ENCODE peak calls at places on chromosomes 5 and 9, in five cellular contexts. B is substantia nigra, C is tibial artery, M is fibroblast of lung, W is prostate gland. L is an unnamed sample.

GRCh38 chr5:1421521-1422341 is 23.5 kb downstream of the SLC6A3 start:
- DNase-seq in M (no peak), C (peak; percentile 53), B (no peak), W (no peak), L (no peak)

GRCh38 chr5:94618029-94618492 is 343 bp downstream of the KIAA0825 start:
- DNase-seq in B (no peak), W (peak; percentile 51), M (peak; percentile 64), C (peak; percentile 74), L (peak; percentile 77)

GRCh38 chr5:1387059-1387755 is 42.3 kb upstream of the CLPTM1L start:
- DNase-seq in W (no peak), B (no peak), M (no peak), C (no peak), L (no peak)

GRCh38 chr9:33381231-33381791 is 21.1 kb downstream of the AQP7 start:
- DNase-seq in W (no peak), C (peak; percentile 57), B (no peak), M (no peak), L (peak; percentile 10)

GRCh38 chr5:159990506-159990905 is 18.4 kb upstream of the TTC1 start:
- DNase-seq in W (no peak), B (no peak), C (no peak), M (peak; percentile 29), L (no peak)

GRCh38 chr9:26266111-26266791 is 588.0 kb upstream of the TUSC1 start:
- DNase-seq in M (no peak), C (no peak), B (no peak), W (no peak), L (no peak)

GRCh38 chr9:21841133-21841532 is 38.7 kb downstream of the MTAP start:
- DNase-seq in C (no peak), B (no peak), W (no peak), M (no peak), L (no peak)

GRCh38 chr9:127779136-127779981 is 893 bp upstream of the SH2D3C start:
- DNase-seq in W (no peak), C (no peak), B (no peak), M (peak; percentile 49), L (no peak)

GRCh38 chr9:83473488-83473971 is 64.7 kb downstream of the FRMD3 start:
- DNase-seq in C (no peak), W (no peak), B (no peak), M (no peak), L (no peak)

GRCh38 chr9:123121457-123121856 is 88.0 kb downstream of the GPR21 start:
- DNase-seq in C (no peak), M (no peak), W (no peak), B (no peak), L (no peak)

GRCh38 chr9:114102484-114102883 is 3.4 kb upstream of the KIF12 start:
- DNase-seq in B (no peak), C (no peak), W (no peak), M (no peak), L (no peak)

GRCh38 chr5:42791151-42791550 is 20.5 kb downstream of the SELENOP start:
- DNase-seq in M (no peak), B (no peak), W (no peak), C (no peak), L (no peak)

GRCh38 chr9:2260401-2261306 is 245.5 kb downstream of the SMARCA2 start:
- DNase-seq in C (no peak), M (peak; percentile 47), W (no peak), B (no peak), L (peak; percentile 12)

GRCh38 chr5:75081510-75081909 is 29.2 kb upstream of the GCNT4 start:
- DNase-seq in M (no peak), C (no peak), W (no peak), B (no peak), L (no peak)

GRCh38 chr5:127648997-127649550 is at the start of gene CTXN3:
- DNase-seq in C (no peak), W (peak; percentile 58), M (no peak), B (no peak), L (no peak)

GRCh38 chr5:56827043-56827442 is 11.7 kb downstream of the MAP3K1 start:
- DNase-seq in W (no peak), M (no peak), C (no peak), B (no peak), L (no peak)

GRCh38 chr9:114656301-114656700 is 1.3 kb downstream of the TEX53 start:
- DNase-seq in C (no peak), W (no peak), M (no peak), B (no peak), L (no peak)

GRCh38 chr9:114968710-114969109 is 38.3 kb upstream of the TNFSF8 start:
- DNase-seq in B (no peak), C (no peak), M (peak; percentile 50), W (no peak), L (no peak)

GRCh38 chr5:126998201-126998631 is 32.1 kb downstream of the MARCHF3 start:
- DNase-seq in B (no peak), C (no peak), W (no peak), M (peak; percentile 42), L (peak; percentile 11)

GRCh38 chr5:32443541-32444190 is 874 bp downstream of the ZFR start:
- DNase-seq in W (peak; percentile 25), C (peak; percentile 76), M (peak; percentile 33), B (peak; percentile 68), L (peak; percentile 33)

GRCh38 chr5:21831145-21831787 is 1021.9 kb downstream of the CDH12 start:
- DNase-seq in B (no peak), M (no peak), C (no peak), W (no peak), L (no peak)

GRCh38 chr5:124231240-124231639 is 515.2 kb downstream of the ZNF608 start:
- DNase-seq in C (no peak), M (no peak), W (no peak), B (no peak), L (no peak)

GRCh38 chr9:22454021-22454420 is 7.4 kb downstream of the DMRTA1 start:
- DNase-seq in W (no peak), B (no peak), C (no peak), M (no peak), L (no peak)

GRCh38 chr9:133995012-133995896 is 3.1 kb upstream of the VAV2 start:
- DNase-seq in B (no peak), C (no peak), W (no peak), M (no peak), L (no peak)

GRCh38 chr5:135244620-135245021 is 154.4 kb downstream of the MACROH2A1 start:
- DNase-seq in C (peak; percentile 16), B (no peak), M (no peak), W (no peak), L (no peak)

GRCh38 chr5:153223376-153223775 is 267.1 kb upstream of the GRIA1 start:
- DNase-seq in C (no peak), B (no peak), M (no peak), W (no peak), L (no peak)

GRCh38 chr5:74686962-74687751 is 2.1 kb downstream of the HEXB start:
- DNase-seq in M (peak; percentile 38), W (no peak), C (no peak), B (no peak), L (no peak)

GRCh38 chr5:143174714-143175398 is 228.6 kb downstream of the NR3C1 start:
- DNase-seq in B (no peak), M (peak; percentile 49), C (no peak), W (no peak), L (no peak)

GRCh38 chr9:96853711-96854072 is 622 bp downstream of the ZNF782 start:
- DNase-seq in W (no peak), M (no peak), C (no peak), B (no peak), L (no peak)
- H3K27ac ChIP-seq in W (peak overlapping the region; percentile 78), M (no peak overlapping the region), C (peak overlapping the region; percentile 76), B (peak overlapping the region; percentile 69), L (peak overlapping the region; percentile 91)

GRCh38 chr5:168529361-168530234 is 493 bp downstream of the FBLL1 start:
- DNase-seq in W (no peak), M (no peak), B (no peak), C (no peak), L (no peak)

GRCh38 chr5:168530751-168531150 is 1.6 kb downstream of the FBLL1 start:
- DNase-seq in B (no peak), W (no peak), M (no peak), C (no peak), L (no peak)

GRCh38 chr5:168528521-168529360 is at the start of gene FBLL1:
- DNase-seq in B (no peak), W (no peak), C (no peak), M (peak; percentile 43), L (peak; percentile 25)

GRCh38 chr5:168527756-168528295 is 1.3 kb upstream of the FBLL1 start:
- DNase-seq in W (no peak), M (no peak), B (no peak), C (no peak), L (no peak)

DNA sequence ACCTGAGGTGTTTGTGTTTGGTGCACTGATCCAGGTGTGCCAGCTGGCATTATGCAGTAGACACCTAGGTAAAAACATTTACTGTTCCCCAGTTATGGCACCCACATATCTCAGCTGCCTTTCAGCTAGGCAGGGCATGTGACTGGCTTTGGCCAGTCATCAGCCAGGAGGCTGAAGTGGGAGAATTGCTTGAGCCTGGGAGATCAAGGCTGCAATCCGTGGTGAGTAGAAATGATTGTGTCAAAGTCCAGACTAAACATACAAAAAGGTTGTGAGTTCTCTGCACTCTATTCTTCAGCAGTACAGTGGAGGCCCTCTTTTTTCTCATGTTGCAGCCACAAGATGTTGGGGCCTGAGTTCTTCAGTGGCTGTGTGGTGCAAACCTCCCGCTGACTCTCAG is 3.2 kb upstream of the FBLL1 start:
- DNase-seq in M (no peak), C (no peak), W (no peak), B (no peak), L (no peak)
- H3K27ac ChIP-seq in M (no peak overlapping the region), C (no peak overlapping the region), W (no peak overlapping the region), B (no peak overlapping the region), L (no peak overlapping the region)

GRCh38 chr9:112878752-112879151 is 11.9 kb downstream of the SLC46A2 start:
- DNase-seq in C (no peak), B (no peak), M (no peak), W (no peak), L (no peak)

GRCh38 chr9:112884086-112884485 is 6.6 kb downstream of the SLC46A2 start:
- DNase-seq in B (no peak), C (no peak), M (no peak), W (no peak), L (no peak)

GRCh38 chr9:112885324-112885723 is 5.4 kb downstream of the SLC46A2 start:
- DNase-seq in B (no peak), C (no peak), W (no peak), M (no peak), L (no peak)

GRCh38 chr9:112884721-112885120 is 6.0 kb downstream of the SLC46A2 start:
- DNase-seq in W (no peak), B (no peak), C (no peak), M (no peak), L (no peak)

DNA sequence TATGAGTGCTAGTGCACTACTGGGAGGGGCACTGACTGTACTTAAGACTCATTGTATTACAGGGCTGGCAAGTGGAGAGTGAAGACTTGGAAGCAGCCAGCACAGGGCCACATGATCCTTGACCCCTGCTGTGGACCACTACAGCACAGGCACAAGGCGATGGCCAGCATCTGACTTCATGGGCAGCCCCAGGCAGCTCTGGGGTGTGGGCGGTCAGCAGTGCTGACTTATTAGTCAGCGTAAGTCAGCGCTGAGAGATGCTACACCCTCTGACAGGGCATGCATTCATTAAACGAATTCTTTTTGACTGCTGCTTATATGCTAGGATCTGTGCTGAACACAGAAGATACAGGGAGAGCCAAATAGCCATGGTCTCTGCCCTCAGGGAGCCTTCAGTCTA is 9.3 kb downstream of the SLC46A2 start:
- DNase-seq in W (no peak), C (no peak), M (peak; percentile 33), B (no peak), L (no peak)
- H3K27ac ChIP-seq in W (no peak overlapping the region), C (no peak overlapping the region), M (no peak overlapping the region), B (no peak overlapping the region), L (no peak overlapping the region)

GRCh38 chr5:114317751-114318150 is 44.1 kb upstream of the KCNN2 start:
- DNase-seq in B (no peak), M (no peak), C (no peak), W (no peak), L (no peak)
- H3K27ac ChIP-seq in B (no peak overlapping the region), M (no peak overlapping the region), C (no peak overlapping the region), W (no peak overlapping the region), L (no peak overlapping the region)

L was measured in body of pancreas.